ENCODE peak calls at places on chromosomes 1 and 21, in five cellular contexts. W is body of pancreas, Q is fibroblast of mammary gland, S is A549, K is HL-60. D is an unnamed sample.

GRCh38 chr1:65174585-65174984 is 26.6 kb downstream of the AK4 start:
- DNase-seq in W (peak; percentile 39), Q (peak; percentile 99), S (no peak), K (peak; percentile 92), D (peak; percentile 99)

GRCh38 chr1:61152066-61152465 is 69.7 kb downstream of the NFIA start:
- DNase-seq in W (no peak), Q (no peak), S (no peak), K (no peak), D (no peak)

GRCh38 chr1:10132852-10133251 is 77.5 kb upstream of the KIF1B start:
- DNase-seq in W (no peak), Q (no peak), S (no peak), K (no peak), D (no peak)

GRCh38 chr21:38322551-38322950 is 65.8 kb downstream of the KCNJ15 start:
- DNase-seq in W (no peak), Q (peak; percentile 96), S (no peak), K (no peak), D (no peak)

GRCh38 chr1:62144238-62144831 is 50.3 kb upstream of the L1TD1 start:
- DNase-seq in W (peak; percentile 50), Q (peak; percentile 48), S (peak; percentile 40), K (no peak), D (peak; percentile 44)

GRCh38 chr1:109277434-109278204 is 5.3 kb downstream of the PSRC1 start:
- DNase-seq in W (peak; percentile 91), Q (peak; percentile 68), S (peak; percentile 64), K (peak; percentile 67), D (no peak)

GRCh38 chr1:181497870-181498269 is 14.6 kb downstream of the CACNA1E start:
- DNase-seq in W (no peak), Q (no peak), S (no peak), K (no peak), D (no peak)

GRCh38 chr1:67175713-67176112 is 9.5 kb downstream of the IL23R start:
- DNase-seq in W (no peak), Q (no peak), S (no peak), K (no peak), D (no peak)

GRCh38 chr1:197921235-197922069 is 4.3 kb downstream of the LHX9 start:
- DNase-seq in W (no peak), Q (no peak), S (no peak), K (no peak), D (no peak)

GRCh38 chr1:10890391-10891073 is 94.1 kb upstream of the CASZ1 start:
- DNase-seq in W (no peak), Q (no peak), S (no peak), K (no peak), D (no peak)

GRCh38 chr1:3924871-3925655 is 25.0 kb upstream of the C1orf174 start:
- DNase-seq in W (no peak), Q (peak; percentile 19), S (peak; percentile 19), K (no peak), D (no peak)

GRCh38 chr21:38887750-38888149 is 82.0 kb downstream of the ETS2 start:
- DNase-seq in W (no peak), Q (no peak), S (no peak), K (no peak), D (no peak)

GRCh38 chr1:103525114-103525606 is 339 bp upstream of the RNPC3 start:
- DNase-seq in W (peak; percentile 7), Q (peak; percentile 59), S (peak; percentile 4), K (no peak), D (peak; percentile 6)

GRCh38 chr1:220410681-220411080 is 117.3 kb upstream of the MARK1 start:
- DNase-seq in W (no peak), Q (peak; percentile 41), S (no peak), K (no peak), D (no peak)

GRCh38 chr21:27505516-27505915 is 538.6 kb upstream of the ADAMTS5 start:
- DNase-seq in W (no peak), Q (peak; percentile 79), S (no peak), K (no peak), D (peak; percentile 88)

GRCh38 chr1:225879521-225880209 is 2.5 kb downstream of the TMEM63A start:
- DNase-seq in W (peak; percentile 71), Q (no peak), S (no peak), K (peak; percentile 46), D (no peak)

GRCh38 chr1:34983700-34984355 is 1.3 kb downstream of the TMEM35B start:
- DNase-seq in W (peak; percentile 21), Q (no peak), S (no peak), K (no peak), D (no peak)

GRCh38 chr1:222373216-222373615 is 174.7 kb downstream of the HHIPL2 start:
- DNase-seq in W (no peak), Q (no peak), S (no peak), K (no peak), D (no peak)

GRCh38 chr21:45404726-45405270 is at the start of gene COL18A1:
- DNase-seq in W (peak; percentile 68), Q (peak; percentile 26), S (peak; percentile 47), K (no peak), D (no peak)

GRCh38 chr1:9315411-9316079 is 22.9 kb downstream of the SPSB1 start:
- DNase-seq in W (no peak), Q (peak; percentile 91), S (no peak), K (no peak), D (peak; percentile 74)

GRCh38 chr1:110133436-110133835 is 16.9 kb upstream of the SLC6A17 start:
- DNase-seq in W (no peak), Q (peak; percentile 41), S (no peak), K (no peak), D (no peak)

DNA sequence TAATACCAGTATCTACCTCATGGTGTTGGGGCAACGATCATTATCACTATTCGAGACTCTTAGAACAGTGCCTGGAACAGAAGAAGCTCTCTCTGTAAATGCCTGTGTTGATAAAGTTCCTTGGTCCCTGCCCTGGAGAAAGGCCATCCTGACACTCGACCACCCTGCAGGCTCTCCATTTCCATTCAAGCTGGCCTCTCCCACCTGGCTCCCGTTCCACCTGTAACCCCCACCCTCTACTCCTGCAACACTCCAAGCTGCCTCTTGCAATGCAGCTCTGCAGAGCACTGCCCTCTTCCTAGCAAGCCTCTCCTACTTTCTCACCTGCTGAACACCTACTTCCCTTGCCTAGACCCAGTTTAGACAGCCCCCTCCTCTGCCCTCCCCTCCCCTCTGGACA is 6.1 kb downstream of the SPOCD1 start:
- DNase-seq in W (no peak), Q (no peak), S (no peak), K (no peak), D (no peak)
- TF ChIP-seq CTCF in W (no peak), Q (no peak), S (no peak), K (no peak), D (no peak)

GRCh38 chr1:160814316-160814715 is 18.3 kb downstream of the LY9 start:
- DNase-seq in W (no peak), Q (no peak), S (no peak), K (no peak), D (no peak)

GRCh38 chr1:160810486-160810885 is 14.5 kb downstream of the LY9 start:
- DNase-seq in W (no peak), Q (no peak), S (no peak), K (no peak), D (no peak)

GRCh38 chr1:160814856-160815255 is 18.9 kb downstream of the LY9 start:
- DNase-seq in W (no peak), Q (no peak), S (no peak), K (no peak), D (no peak)

GRCh38 chr1:160811147-160811546 is 15.2 kb downstream of the LY9 start:
- DNase-seq in W (no peak), Q (no peak), S (no peak), K (no peak), D (no peak)

DNA sequence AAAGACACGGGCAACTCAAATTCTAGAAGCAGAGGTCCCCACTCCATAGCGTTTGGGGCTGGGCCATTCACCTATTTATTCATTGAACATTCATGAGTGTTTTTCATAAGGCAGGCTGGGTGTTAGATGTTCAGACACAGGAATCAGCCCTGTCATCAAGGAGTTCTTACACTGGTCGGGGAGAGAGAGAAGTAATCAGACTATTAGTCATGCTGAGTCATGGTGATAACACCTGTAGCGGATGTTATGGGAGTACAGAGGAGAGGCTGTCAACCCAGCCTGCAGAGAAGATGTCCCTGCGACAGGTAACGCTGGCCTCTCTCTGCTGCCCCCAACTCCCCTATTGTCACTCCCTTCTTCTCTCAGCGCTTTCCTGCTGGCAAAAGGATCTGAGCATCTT is 17.2 kb downstream of the LY9 start:
- DNase-seq in W (no peak), Q (no peak), S (peak; percentile 78), K (no peak), D (no peak)
- TF ChIP-seq CTCF in W (no peak), Q (no peak), S (no peak), K (no peak), D (no peak)

DNA sequence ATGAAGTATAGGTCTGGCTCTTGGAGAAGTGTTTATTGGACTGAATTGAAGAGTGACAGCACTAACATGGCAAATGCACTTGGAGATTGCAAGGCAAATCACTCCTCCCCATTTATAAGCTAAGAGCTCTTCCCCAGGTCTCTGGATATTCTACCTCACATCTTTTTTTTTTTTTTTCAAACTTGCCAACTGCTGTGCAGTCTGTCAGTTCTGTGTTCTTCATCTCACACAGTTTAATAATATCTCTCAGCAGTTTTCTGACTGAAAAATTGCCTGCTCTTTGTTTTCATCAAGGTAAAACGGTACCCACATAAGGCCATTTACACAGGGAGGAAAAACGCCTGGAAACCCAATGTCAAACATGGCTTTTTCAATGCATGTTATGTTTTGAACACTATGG is 186.1 kb upstream of the B3GALT2 start:
- DNase-seq in W (no peak), Q (no peak), S (no peak), K (no peak), D (no peak)
- TF ChIP-seq CTCF in W (no peak), Q (no peak), S (no peak), K (no peak), D (no peak)

DNA sequence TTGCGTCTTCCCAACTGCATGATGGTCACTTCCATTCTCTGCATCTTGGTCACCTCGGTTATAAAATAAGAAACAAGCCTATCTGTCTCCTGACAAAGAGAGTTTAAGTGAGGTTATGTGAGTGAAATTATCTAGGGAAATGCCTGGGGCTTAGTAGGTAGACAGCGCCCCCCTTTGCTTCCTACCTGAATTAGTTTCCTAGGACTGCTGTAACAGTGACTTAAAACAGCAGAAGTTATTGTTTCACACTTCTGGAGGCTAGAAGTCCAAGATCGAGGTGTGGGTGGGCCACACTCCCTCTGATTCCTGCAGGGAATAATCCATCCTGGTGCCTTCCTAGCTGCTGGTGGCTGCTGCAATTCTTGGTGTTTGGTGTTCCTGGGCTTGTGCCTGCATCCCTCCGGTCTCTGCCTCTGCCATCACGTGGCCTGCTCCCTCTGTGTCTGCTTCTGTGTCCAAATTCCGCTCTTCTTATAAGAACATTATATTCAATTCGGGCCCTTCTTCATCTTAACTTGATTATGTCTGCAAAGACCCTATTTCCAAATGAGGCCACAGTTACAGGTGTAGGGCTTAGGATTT is 92.6 kb downstream of the IGSF21 start:
- DNase-seq in W (no peak), Q (no peak), S (no peak), K (no peak), D (no peak)
- TF ChIP-seq CTCF in W (no peak), Q (no peak), S (no peak), K (no peak), D (no peak)

DNA sequence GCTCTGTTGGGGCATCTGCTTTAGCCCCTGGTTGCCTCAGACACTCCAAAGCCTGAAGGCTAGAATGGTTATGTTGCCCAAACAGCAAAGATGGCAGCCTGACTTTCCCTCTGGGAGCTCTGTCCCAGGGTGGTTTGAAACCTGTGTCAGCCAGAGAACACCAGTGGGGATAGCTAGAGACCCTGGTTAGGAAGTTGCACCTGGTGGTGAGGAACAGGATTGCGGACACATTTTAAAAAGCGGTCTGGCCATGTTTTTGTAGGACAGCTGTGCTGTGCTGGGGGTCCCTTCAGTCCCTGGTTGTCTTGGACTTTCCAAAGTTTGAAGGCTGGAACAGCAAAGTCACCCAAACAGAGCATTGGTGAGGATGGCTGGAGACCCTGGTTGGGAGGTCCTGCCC is 87.8 kb downstream of the DNM3 start:
- DNase-seq in W (no peak), Q (no peak), S (no peak), K (no peak), D (no peak)
- TF ChIP-seq CTCF in W (no peak), Q (no peak), S (no peak), K (no peak), D (peak; percentile 32)